ENCODE peak calls at places on chromosome 14, in eight cellular contexts. One of them, this sample, is unnamed.

GRCh38 chr14:81402123-81402495 is 2.0 kb upstream of the STON2 start:
- DNase-seq in cardiac muscle cell: peak
- DNase-seq in GM23338: no peak
- DNase-seq in kidney: no peak
- DNase-seq in left lung: no peak
- DNase-seq in SJSA1: no peak
- DNase-seq in fibroblast of pulmonary artery: peak
- DNase-seq in cardiac fibroblast: peak
- DNase-seq in this sample: no peak

GRCh38 chr14:56156096-56156495 is 37.9 kb downstream of the PELI2 start:
- DNase-seq in cardiac muscle cell: no peak
- DNase-seq in GM23338: no peak
- DNase-seq in kidney: no peak
- DNase-seq in left lung: no peak
- DNase-seq in SJSA1: no peak
- DNase-seq in fibroblast of pulmonary artery: no peak
- DNase-seq in cardiac fibroblast: peak
- DNase-seq in this sample: no peak

GRCh38 chr14:67665886-67666285 is 8.5 kb downstream of the VTI1B start:
- DNase-seq in cardiac muscle cell: peak
- DNase-seq in GM23338: no peak
- DNase-seq in kidney: no peak
- DNase-seq in left lung: no peak
- DNase-seq in SJSA1: no peak
- DNase-seq in fibroblast of pulmonary artery: peak
- DNase-seq in cardiac fibroblast: peak
- DNase-seq in this sample: no peak

GRCh38 chr14:49982522-49982951 is 89.7 kb downstream of the ARF6 start:
- DNase-seq in cardiac muscle cell: peak
- DNase-seq in GM23338: no peak
- DNase-seq in kidney: no peak
- DNase-seq in left lung: no peak
- DNase-seq in SJSA1: peak
- DNase-seq in fibroblast of pulmonary artery: peak
- DNase-seq in cardiac fibroblast: peak
- DNase-seq in this sample: peak

GRCh38 chr14:37595809-37596595 is 573 bp downstream of the TTC6 start:
- DNase-seq in cardiac muscle cell: no peak
- DNase-seq in GM23338: peak
- DNase-seq in kidney: peak
- DNase-seq in left lung: peak
- DNase-seq in SJSA1: no peak
- DNase-seq in fibroblast of pulmonary artery: no peak
- DNase-seq in cardiac fibroblast: no peak
- DNase-seq in this sample: no peak

GRCh38 chr14:92819011-92819410 is 24.9 kb downstream of the GOLGA5 start:
- DNase-seq in cardiac muscle cell: no peak
- DNase-seq in GM23338: no peak
- DNase-seq in kidney: no peak
- DNase-seq in left lung: no peak
- DNase-seq in SJSA1: no peak
- DNase-seq in fibroblast of pulmonary artery: no peak
- DNase-seq in cardiac fibroblast: no peak
- DNase-seq in this sample: no peak

GRCh38 chr14:52052289-52052943 is 16.4 kb downstream of the NID2 start:
- DNase-seq in cardiac muscle cell: peak
- DNase-seq in GM23338: no peak
- DNase-seq in kidney: no peak
- DNase-seq in left lung: no peak
- DNase-seq in SJSA1: no peak
- DNase-seq in fibroblast of pulmonary artery: peak
- DNase-seq in cardiac fibroblast: peak
- DNase-seq in this sample: no peak

GRCh38 chr14:35704793-35705493 is 104.2 kb downstream of the RALGAPA1 start:
- DNase-seq in cardiac muscle cell: no peak
- DNase-seq in GM23338: no peak
- DNase-seq in kidney: no peak
- DNase-seq in left lung: no peak
- DNase-seq in SJSA1: no peak
- DNase-seq in fibroblast of pulmonary artery: no peak
- DNase-seq in cardiac fibroblast: no peak
- DNase-seq in this sample: no peak

GRCh38 chr14:66249544-66249943 is 236.6 kb upstream of the CCDC196 start:
- DNase-seq in cardiac muscle cell: no peak
- DNase-seq in GM23338: no peak
- DNase-seq in kidney: no peak
- DNase-seq in left lung: no peak
- DNase-seq in SJSA1: no peak
- DNase-seq in fibroblast of pulmonary artery: no peak
- DNase-seq in cardiac fibroblast: no peak
- DNase-seq in this sample: no peak

GRCh38 chr14:77181603-77182437 is at the start of gene TMEM63C:
- DNase-seq in cardiac muscle cell: peak
- DNase-seq in GM23338: peak
- DNase-seq in kidney: peak
- DNase-seq in left lung: no peak
- DNase-seq in SJSA1: no peak
- DNase-seq in fibroblast of pulmonary artery: no peak
- DNase-seq in cardiac fibroblast: no peak
- DNase-seq in this sample: no peak

GRCh38 chr14:64848239-64848638 is 31.5 kb downstream of the SPTB start:
- DNase-seq in cardiac muscle cell: no peak
- DNase-seq in GM23338: no peak
- DNase-seq in kidney: no peak
- DNase-seq in left lung: no peak
- DNase-seq in SJSA1: no peak
- DNase-seq in fibroblast of pulmonary artery: no peak
- DNase-seq in cardiac fibroblast: no peak
- DNase-seq in this sample: no peak

GRCh38 chr14:52075371-52075770 is 6.5 kb upstream of the NID2 start:
- DNase-seq in cardiac muscle cell: no peak
- DNase-seq in GM23338: no peak
- DNase-seq in kidney: no peak
- DNase-seq in left lung: no peak
- DNase-seq in SJSA1: no peak
- DNase-seq in fibroblast of pulmonary artery: no peak
- DNase-seq in cardiac fibroblast: no peak
- DNase-seq in this sample: no peak

GRCh38 chr14:30607156-30607780 is 14.9 kb upstream of the SCFD1 start:
- DNase-seq in cardiac muscle cell: peak
- DNase-seq in GM23338: no peak
- DNase-seq in kidney: no peak
- DNase-seq in left lung: no peak
- DNase-seq in SJSA1: no peak
- DNase-seq in fibroblast of pulmonary artery: no peak
- DNase-seq in cardiac fibroblast: peak
- DNase-seq in this sample: peak

GRCh38 chr14:88667555-88668273 is 104.9 kb downstream of the ZC3H14 start:
- DNase-seq in cardiac muscle cell: peak
- DNase-seq in GM23338: peak
- DNase-seq in kidney: no peak
- DNase-seq in left lung: no peak
- DNase-seq in SJSA1: peak
- DNase-seq in fibroblast of pulmonary artery: peak
- DNase-seq in cardiac fibroblast: peak
- DNase-seq in this sample: peak

GRCh38 chr14:47044841-47045240 is 393.3 kb upstream of the RPL10L start:
- DNase-seq in cardiac muscle cell: no peak
- DNase-seq in GM23338: peak
- DNase-seq in kidney: no peak
- DNase-seq in left lung: no peak
- DNase-seq in SJSA1: no peak
- DNase-seq in fibroblast of pulmonary artery: no peak
- DNase-seq in cardiac fibroblast: no peak
- DNase-seq in this sample: no peak

GRCh38 chr14:30266290-30266689 is 292.7 kb upstream of the G2E3 start:
- DNase-seq in cardiac muscle cell: no peak
- DNase-seq in GM23338: peak
- DNase-seq in kidney: no peak
- DNase-seq in left lung: no peak
- DNase-seq in SJSA1: no peak
- DNase-seq in fibroblast of pulmonary artery: no peak
- DNase-seq in cardiac fibroblast: no peak
- DNase-seq in this sample: no peak

GRCh38 chr14:105499256-105500035 is 8.4 kb downstream of the TEDC1 start:
- DNase-seq in cardiac muscle cell: no peak
- DNase-seq in GM23338: no peak
- DNase-seq in kidney: peak
- DNase-seq in left lung: peak
- DNase-seq in SJSA1: no peak
- DNase-seq in fibroblast of pulmonary artery: no peak
- DNase-seq in cardiac fibroblast: no peak
- DNase-seq in this sample: no peak

GRCh38 chr14:85634205-85634604 is 104.3 kb downstream of the FLRT2 start:
- DNase-seq in cardiac muscle cell: peak
- DNase-seq in GM23338: no peak
- DNase-seq in kidney: no peak
- DNase-seq in left lung: no peak
- DNase-seq in SJSA1: no peak
- DNase-seq in fibroblast of pulmonary artery: peak
- DNase-seq in cardiac fibroblast: no peak
- DNase-seq in this sample: no peak

GRCh38 chr14:35140718-35141581 is 18.6 kb downstream of the PRORP start:
- DNase-seq in cardiac muscle cell: peak
- DNase-seq in GM23338: peak
- DNase-seq in kidney: no peak
- DNase-seq in left lung: no peak
- DNase-seq in SJSA1: no peak
- DNase-seq in fibroblast of pulmonary artery: peak
- DNase-seq in cardiac fibroblast: peak
- DNase-seq in this sample: no peak

DNA sequence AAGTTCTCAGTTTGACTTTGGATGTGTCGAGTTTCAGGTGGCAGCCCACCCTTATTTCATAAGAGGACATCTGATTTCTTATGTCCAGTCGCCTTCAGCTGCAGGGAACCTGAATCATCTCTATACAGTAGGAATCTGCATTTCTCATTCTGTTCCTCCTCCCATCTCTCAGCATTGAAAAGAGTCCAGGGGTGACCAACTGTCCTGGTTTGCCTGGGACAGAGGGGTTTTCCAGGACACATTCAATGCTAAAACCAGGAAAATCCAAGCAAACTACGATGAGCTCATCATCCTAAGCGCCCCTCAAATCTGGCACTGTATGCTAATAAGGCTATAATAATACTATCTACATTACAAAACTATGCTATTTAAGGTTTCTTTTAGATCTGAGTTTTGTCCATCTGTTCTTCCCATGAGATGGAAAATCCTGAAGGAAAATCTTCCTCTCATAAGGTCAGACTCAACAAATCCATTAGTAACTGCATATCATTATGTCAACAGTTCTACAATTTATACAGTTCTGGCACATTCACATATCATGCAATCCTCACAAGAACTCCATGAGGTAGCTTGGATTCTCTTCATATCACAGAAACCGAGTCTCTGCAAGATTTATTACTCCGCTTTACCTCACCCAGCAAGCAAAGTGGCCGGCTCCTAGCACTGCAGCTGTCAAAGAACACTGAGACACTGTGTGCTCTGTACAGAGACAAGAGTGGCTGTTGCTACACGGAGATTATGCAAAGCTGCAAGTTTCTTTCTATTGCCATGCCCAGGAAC is 15.6 kb upstream of the CALM1 start:
- DNase-seq in cardiac muscle cell: peak
- DNase-seq in GM23338: no peak
- DNase-seq in kidney: no peak
- DNase-seq in left lung: no peak
- DNase-seq in SJSA1: no peak
- DNase-seq in fibroblast of pulmonary artery: peak
- DNase-seq in cardiac fibroblast: no peak
- DNase-seq in this sample: no peak
- H3K4me3 ChIP-seq in cardiac muscle cell: no peak
- H3K4me3 ChIP-seq in GM23338: peak
- H3K4me3 ChIP-seq in kidney: peak
- H3K4me3 ChIP-seq in left lung: peak
- H3K4me3 ChIP-seq in SJSA1: no peak
- H3K4me3 ChIP-seq in fibroblast of pulmonary artery: no peak
- H3K4me3 ChIP-seq in cardiac fibroblast: no peak
- H3K4me3 ChIP-seq in this sample: no peak

DNA sequence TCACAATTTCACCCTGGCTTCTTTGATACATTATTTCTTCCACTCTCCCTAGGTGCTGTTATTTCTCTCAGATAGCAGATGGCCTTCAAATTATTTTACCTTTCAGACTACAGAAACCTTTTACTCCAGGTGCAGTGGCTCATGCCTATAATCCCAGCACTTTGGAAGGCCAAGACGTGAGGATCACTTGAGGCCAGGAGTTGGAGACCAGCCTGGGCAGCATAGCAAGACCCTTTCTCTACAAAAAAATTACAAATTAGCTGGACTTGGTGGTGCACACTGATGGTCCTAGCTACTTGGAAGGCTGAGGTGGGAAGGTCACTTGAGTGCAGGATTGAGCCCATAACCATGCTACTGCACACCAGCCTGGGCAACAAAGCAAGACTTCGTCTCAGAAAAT is 23.1 kb downstream of the SLC7A7 start:
- DNase-seq in cardiac muscle cell: no peak
- DNase-seq in GM23338: no peak
- DNase-seq in kidney: no peak
- DNase-seq in left lung: no peak
- DNase-seq in SJSA1: no peak
- DNase-seq in fibroblast of pulmonary artery: no peak
- DNase-seq in cardiac fibroblast: no peak
- DNase-seq in this sample: no peak
- H3K4me3 ChIP-seq in cardiac muscle cell: no peak
- H3K4me3 ChIP-seq in GM23338: no peak
- H3K4me3 ChIP-seq in kidney: no peak
- H3K4me3 ChIP-seq in left lung: no peak
- H3K4me3 ChIP-seq in SJSA1: no peak
- H3K4me3 ChIP-seq in fibroblast of pulmonary artery: no peak
- H3K4me3 ChIP-seq in cardiac fibroblast: no peak
- H3K4me3 ChIP-seq in this sample: no peak

DNA sequence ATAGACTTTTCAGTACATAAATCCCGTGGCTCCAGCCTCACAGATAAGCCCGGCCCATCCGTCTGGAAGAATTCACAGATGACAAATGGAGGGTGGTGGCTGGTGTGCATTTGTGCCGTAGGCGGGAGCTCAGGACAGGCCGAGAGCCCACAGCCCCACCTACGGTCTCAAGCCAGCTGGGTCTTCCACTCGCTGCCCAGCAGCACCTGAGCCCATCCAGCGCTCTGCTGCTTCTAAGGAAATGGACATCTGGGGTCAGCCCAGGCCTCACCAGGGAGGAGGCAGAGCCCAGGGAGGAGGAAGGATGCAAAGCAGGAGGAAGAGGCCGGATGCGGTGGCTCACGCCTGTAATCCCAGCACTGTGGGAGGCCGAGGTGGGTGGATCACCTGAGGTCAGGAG is 72.9 kb downstream of the KIF26A start:
- DNase-seq in cardiac muscle cell: no peak
- DNase-seq in GM23338: no peak
- DNase-seq in kidney: peak
- DNase-seq in left lung: no peak
- DNase-seq in SJSA1: no peak
- DNase-seq in fibroblast of pulmonary artery: no peak
- DNase-seq in cardiac fibroblast: no peak
- DNase-seq in this sample: no peak
- H3K4me3 ChIP-seq in cardiac muscle cell: no peak
- H3K4me3 ChIP-seq in GM23338: no peak
- H3K4me3 ChIP-seq in kidney: no peak
- H3K4me3 ChIP-seq in left lung: no peak
- H3K4me3 ChIP-seq in SJSA1: no peak
- H3K4me3 ChIP-seq in fibroblast of pulmonary artery: no peak
- H3K4me3 ChIP-seq in cardiac fibroblast: no peak
- H3K4me3 ChIP-seq in this sample: no peak

GRCh38 chr14:62763951-62764350 is 281.3 kb downstream of the KCNH5 start:
- DNase-seq in cardiac muscle cell: no peak
- DNase-seq in GM23338: no peak
- DNase-seq in kidney: no peak
- DNase-seq in left lung: no peak
- DNase-seq in SJSA1: no peak
- DNase-seq in fibroblast of pulmonary artery: no peak
- DNase-seq in cardiac fibroblast: no peak
- DNase-seq in this sample: no peak

GRCh38 chr14:62768753-62769152 is 276.5 kb downstream of the KCNH5 start:
- DNase-seq in cardiac muscle cell: no peak
- DNase-seq in GM23338: no peak
- DNase-seq in kidney: no peak
- DNase-seq in left lung: no peak
- DNase-seq in SJSA1: no peak
- DNase-seq in fibroblast of pulmonary artery: no peak
- DNase-seq in cardiac fibroblast: no peak
- DNase-seq in this sample: no peak
- H3K4me3 ChIP-seq in cardiac muscle cell: no peak
- H3K4me3 ChIP-seq in GM23338: no peak
- H3K4me3 ChIP-seq in kidney: no peak
- H3K4me3 ChIP-seq in left lung: no peak
- H3K4me3 ChIP-seq in SJSA1: no peak
- H3K4me3 ChIP-seq in fibroblast of pulmonary artery: no peak
- H3K4me3 ChIP-seq in cardiac fibroblast: no peak
- H3K4me3 ChIP-seq in this sample: no peak

This sample was measured in astrocyte of the cerebellum.